ENCODE peak calls at places on chromosomes 2 and 18, in five cellular contexts. I, Z, B, H and P are unnamed samples.

GRCh38 chr2:168934826-168935225 is 33.7 kb downstream of the G6PC2 start:
- DNase-seq in I (no peak), Z (no peak), B (no peak), H (no peak), P (no peak)

GRCh38 chr18:9431296-9431695 is 44.0 kb upstream of the RALBP1 start:
- DNase-seq in I (no peak), Z (no peak), B (no peak), H (no peak), P (no peak)

GRCh38 chr18:76972241-76972640 is 149.9 kb downstream of the ZNF236 start:
- DNase-seq in I (no peak), Z (no peak), B (no peak), H (no peak), P (no peak)

GRCh38 chr18:45517181-45517741 is 98.0 kb upstream of the SLC14A2 start:
- DNase-seq in I (no peak), Z (no peak), B (no peak), H (no peak), P (no peak)

GRCh38 chr2:169351725-169352124 is 10.6 kb downstream of the LRP2 start:
- DNase-seq in I (no peak), Z (no peak), B (no peak), H (no peak), P (no peak)

GRCh38 chr2:10245661-10246060 is 57.0 kb upstream of the HPCAL1 start:
- DNase-seq in I (no peak), Z (no peak), B (no peak), H (no peak), P (no peak)

GRCh38 chr2:144967971-144968370 is 448.1 kb upstream of the ZEB2 start:
- DNase-seq in I (no peak), Z (no peak), B (no peak), H (no peak), P (no peak)

GRCh38 chr18:68608861-68609465 is 105.9 kb downstream of the TMX3 start:
- DNase-seq in I (no peak), Z (no peak), B (no peak), H (no peak), P (no peak)

GRCh38 chr18:76896677-76897076 is 74.3 kb downstream of the ZNF236 start:
- DNase-seq in I (no peak), Z (no peak), B (no peak), H (no peak), P (no peak)

GRCh38 chr2:75098856-75099255 is 100.5 kb downstream of the TACR1 start:
- DNase-seq in I (peak), Z (no peak), B (no peak), H (no peak), P (peak)

GRCh38 chr18:3471141-3471648 is 21.2 kb downstream of the TGIF1 start:
- DNase-seq in I (no peak), Z (no peak), B (no peak), H (no peak), P (no peak)

GRCh38 chr18:286515-287310 is 18.9 kb upstream of the THOC1 start:
- DNase-seq in I (peak), Z (no peak), B (no peak), H (no peak), P (no peak)

GRCh38 chr2:199302851-199303250 is 154.9 kb downstream of the SATB2 start:
- DNase-seq in I (no peak), Z (no peak), B (no peak), H (no peak), P (no peak)

DNA sequence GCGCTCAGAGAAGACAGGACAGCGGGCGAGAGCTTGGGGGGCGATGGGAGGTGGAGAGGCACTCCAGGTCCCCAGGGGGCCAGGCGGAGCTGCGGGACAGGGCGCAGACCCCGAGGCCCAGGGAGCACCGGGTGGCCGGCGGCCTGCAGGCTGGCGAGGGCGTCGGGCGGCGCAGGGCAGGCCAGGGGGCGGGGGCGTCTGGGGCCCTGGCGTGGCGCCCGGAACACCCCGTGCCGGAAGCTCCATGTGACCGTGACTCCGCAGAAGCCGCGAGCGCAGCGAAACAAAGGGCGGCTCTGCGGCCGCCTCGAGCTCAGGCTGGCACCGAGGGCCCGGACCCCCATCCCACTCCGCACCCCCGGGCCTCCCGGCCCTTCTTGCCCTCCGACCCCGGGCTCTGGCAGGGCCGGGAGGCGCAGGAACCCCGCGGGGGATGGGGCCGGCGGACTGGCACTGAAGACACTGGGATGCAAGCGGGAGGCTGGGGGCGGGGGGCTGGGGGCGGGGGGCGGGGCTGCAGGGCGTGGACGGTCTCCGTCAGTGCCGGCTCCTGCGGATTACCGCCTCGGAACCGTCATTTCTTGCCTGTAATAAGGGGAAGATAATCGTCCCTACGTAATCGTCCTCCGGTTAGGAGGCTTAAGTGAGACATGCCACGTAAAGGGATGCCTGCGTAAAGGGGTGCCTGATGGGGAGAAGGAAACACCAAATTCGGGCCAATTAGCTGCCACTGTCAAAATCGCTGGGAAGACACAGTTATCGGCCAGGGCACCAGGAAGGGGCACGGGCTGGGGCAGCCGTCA is 19.2 kb downstream of the SH2D6 start:
- DNase-seq in I (peak), Z (no peak), B (peak), H (peak), P (peak)
- TF ChIP-seq POLR2A in I (peak), Z (peak), B (peak), H (peak), P (peak)

DNA sequence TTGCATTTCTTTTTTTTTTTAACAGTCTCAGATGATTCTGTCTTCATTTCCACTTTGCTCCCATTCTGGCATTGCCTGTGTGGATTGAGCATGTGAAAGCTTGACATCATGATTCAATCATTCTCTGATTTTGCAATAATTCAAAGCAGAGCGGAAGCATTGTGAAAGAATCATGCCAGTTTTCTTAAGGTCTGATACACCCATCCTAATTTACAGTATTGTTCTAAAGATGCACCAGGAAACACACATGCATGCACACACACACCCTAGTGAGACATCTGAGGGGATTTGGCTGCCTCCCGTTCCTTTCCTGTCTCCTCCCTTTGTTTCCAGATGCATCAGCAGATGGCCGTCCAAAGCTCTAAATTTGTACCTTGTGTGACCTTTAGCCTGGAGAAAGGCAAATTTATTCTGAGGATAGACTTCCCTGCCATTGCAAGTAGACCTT is 97.3 kb downstream of the FMNL2 start:
- DNase-seq in I (peak), Z (no peak), B (no peak), H (no peak), P (no peak)
- TF ChIP-seq POLR2A in I (no peak), Z (no peak), B (no peak), H (no peak), P (no peak)

DNA sequence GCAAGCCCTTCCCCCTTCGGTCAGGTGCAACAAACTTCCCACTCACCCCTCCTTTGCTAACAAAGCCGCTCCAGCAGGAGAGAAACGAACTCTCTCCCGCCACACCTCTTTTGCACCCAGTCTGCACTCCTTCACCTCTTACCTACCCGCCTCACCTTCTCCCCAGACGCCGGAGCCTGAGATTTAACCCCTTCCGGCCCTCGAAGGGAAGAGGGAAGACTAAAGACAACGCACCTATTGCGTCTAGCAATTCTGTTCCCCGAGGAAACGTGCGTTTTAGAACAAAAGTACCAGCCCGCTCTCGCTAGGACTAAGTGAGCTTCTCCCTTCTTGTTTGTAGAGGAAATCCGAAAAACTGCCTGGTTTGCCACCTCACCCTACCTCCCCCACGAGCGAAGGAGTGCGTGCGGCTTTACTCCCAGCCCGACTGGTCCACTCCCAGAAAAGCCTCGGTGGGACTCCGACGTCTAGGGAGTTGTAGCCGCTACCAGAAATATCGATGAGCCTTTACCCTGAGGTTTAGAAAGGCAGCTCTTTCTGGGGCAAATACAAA is 441 bp upstream of the PEX13 start:
- DNase-seq in I (peak), Z (peak), B (peak), H (peak), P (peak)
- TF ChIP-seq POLR2A in I (peak), Z (peak), B (peak), H (peak), P (no peak)

GRCh38 chr2:112055833-112056625 is 960 bp downstream of the TMEM87B start:
- DNase-seq in I (peak), Z (no peak), B (peak), H (no peak), P (peak)
- TF ChIP-seq POLR2A in I (peak), Z (no peak), B (peak), H (no peak), P (no peak)

DNA sequence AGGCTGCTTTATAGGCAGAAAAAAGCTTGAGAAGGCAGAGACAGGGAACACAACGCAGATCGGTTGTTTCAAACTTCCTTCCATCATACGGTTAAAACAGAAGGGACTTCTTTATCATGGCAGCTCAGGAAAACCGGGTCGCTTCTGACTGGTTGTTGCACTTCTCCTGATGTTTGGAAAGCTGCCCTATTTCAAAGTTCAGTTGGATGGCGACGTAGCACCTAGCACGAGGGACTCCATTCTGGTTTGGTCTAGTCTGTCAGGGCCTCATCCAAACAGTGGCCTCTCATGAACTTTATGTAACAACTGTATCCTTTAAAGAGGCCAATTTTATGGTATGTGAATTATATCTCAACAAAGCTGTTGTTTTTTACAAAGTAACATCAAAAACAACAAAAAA is 210.1 kb upstream of the RAB12 start:
- DNase-seq in I (no peak), Z (no peak), B (no peak), H (no peak), P (no peak)
- TF ChIP-seq POLR2A in I (no peak), Z (no peak), B (no peak), H (no peak), P (no peak)

DNA sequence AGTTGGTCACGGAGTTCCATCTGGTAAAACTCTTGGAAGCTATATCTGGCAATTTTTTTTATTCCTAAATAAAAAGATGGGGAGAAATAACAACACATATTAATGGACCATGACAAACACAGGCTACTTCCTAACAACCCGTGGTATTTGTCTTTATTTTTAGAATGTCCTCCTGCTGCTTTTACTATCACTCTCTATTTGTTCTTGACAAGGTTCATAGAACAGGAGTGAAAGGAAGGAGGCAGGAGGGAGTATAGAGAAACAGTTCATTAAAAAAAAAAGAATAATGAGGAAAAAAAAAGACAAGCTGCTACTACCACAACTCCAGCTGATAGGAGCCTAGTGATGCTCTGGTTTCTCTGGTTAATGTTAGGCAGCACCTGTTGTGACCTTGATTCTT is 119.9 kb upstream of the THSD7B start:
- DNase-seq in I (no peak), Z (no peak), B (no peak), H (no peak), P (no peak)
- TF ChIP-seq POLR2A in I (no peak), Z (no peak), B (no peak), H (no peak), P (no peak)

DNA sequence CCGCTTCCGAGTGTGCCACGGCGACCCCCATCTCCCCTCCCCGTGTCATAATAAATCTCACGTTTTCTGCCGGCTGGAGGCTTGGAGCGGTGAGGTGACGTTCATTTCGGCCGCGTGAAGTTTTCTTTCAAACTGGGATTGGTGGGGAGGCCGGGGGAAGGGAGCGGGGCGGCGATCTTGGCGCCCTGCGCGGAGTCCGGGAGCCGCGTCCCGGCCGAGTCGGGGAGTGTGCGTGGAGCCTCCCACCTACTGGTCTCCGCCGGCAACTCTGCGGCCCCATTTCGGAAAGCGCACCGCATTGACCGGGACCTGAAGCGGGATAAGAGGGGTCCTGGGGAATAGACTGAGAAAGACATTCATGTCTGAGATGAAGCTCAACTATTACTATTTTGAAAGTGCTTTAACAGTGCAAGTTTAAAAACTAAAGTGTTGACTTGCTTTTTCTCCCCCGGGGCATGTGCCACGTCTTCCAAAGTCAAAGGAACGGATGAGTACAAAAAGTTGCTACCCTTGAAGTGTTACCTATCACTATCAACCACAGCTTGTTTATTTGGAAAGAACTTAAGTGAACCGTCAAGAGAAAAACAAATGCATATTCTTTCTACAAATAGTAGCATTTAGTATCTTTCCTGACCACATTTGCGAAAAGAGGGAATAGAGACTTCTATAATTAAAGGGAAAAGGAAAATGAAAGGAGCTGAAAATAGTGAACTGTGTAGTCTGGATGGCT is 818 bp upstream of the IKZF2 start:
- DNase-seq in I (peak), Z (no peak), B (peak), H (no peak), P (peak)
- TF ChIP-seq POLR2A in I (no peak), Z (peak), B (peak), H (peak), P (no peak)

DNA sequence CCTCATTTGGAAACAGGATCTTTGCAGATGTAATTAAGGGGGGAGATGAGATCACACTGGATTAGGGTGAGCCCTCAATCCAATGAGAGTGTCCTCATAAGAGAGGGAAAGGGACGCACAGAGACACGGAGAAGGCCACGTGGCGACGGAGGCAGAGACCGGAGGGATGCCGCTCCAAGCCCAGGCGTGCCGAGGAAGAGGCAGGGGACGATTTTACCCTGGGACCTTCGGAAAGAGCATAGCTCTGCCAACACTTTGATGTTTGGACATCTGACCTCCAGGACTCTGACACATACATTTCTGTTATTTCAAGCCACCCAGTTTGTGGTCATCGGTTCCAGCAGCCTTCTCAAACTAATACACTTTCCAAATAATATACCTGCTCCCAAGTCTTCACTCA is 84.4 kb upstream of the ZCCHC2 start:
- DNase-seq in I (no peak), Z (no peak), B (no peak), H (no peak), P (no peak)
- TF ChIP-seq POLR2A in I (no peak), Z (no peak), B (no peak), H (no peak), P (no peak)

GRCh38 chr2:135097532-135098231 is 45.6 kb downstream of the RAB3GAP1 start:
- DNase-seq in I (no peak), Z (no peak), B (no peak), H (no peak), P (no peak)

GRCh38 chr2:135096665-135097446 is 44.8 kb downstream of the RAB3GAP1 start:
- DNase-seq in I (no peak), Z (no peak), B (no peak), H (no peak), P (no peak)

GRCh38 chr2:135103843-135104242 is 51.8 kb downstream of the RAB3GAP1 start:
- DNase-seq in I (no peak), Z (no peak), B (no peak), H (no peak), P (no peak)

GRCh38 chr2:135095591-135095990 is 43.5 kb downstream of the RAB3GAP1 start:
- DNase-seq in I (no peak), Z (no peak), B (no peak), H (no peak), P (no peak)

GRCh38 chr2:135099802-135100483 is 47.9 kb downstream of the RAB3GAP1 start:
- DNase-seq in I (no peak), Z (no peak), B (no peak), H (no peak), P (no peak)
- TF ChIP-seq POLR2A in I (no peak), Z (no peak), B (no peak), H (no peak), P (no peak)